ENCODE peak calls at places on chromosomes 6 and 20, in four cellular contexts. One of them, this sample, is unnamed.

GRCh38 chr20:32160341-32160740 is 47.2 kb downstream of the PLAGL2 start:
- DNase-seq in stimulated activated naive B cell treated with anti-CD40 and anti-IgM and Interleukin-4, amounts not matched to agents 10 μg/mL and 1 μg/mL and 100 μg/mL, for 72 hours: no peak
- DNase-seq in activated naive CD4-positive, alpha-beta T cell: no peak
- DNase-seq in natural killer cell treated with Interleukin-12 subunit alpha and Interleukin-12 subunit beta and Interleukin-15 and Interleukin-18, amount 100 ng/mL, for 72 hours: no peak
- DNase-seq in this sample: no peak

GRCh38 chr20:56363491-56363890 is 4.7 kb downstream of the FAM210B start:
- DNase-seq in stimulated activated naive B cell treated with anti-CD40 and anti-IgM and Interleukin-4, amounts not matched to agents 10 μg/mL and 1 μg/mL and 100 μg/mL, for 72 hours: no peak
- DNase-seq in activated naive CD4-positive, alpha-beta T cell: no peak
- DNase-seq in natural killer cell treated with Interleukin-12 subunit alpha and Interleukin-12 subunit beta and Interleukin-15 and Interleukin-18, amount 100 ng/mL, for 72 hours: no peak
- DNase-seq in this sample: no peak

GRCh38 chr6:74137910-74138309 is 441.9 kb downstream of the CD109 start:
- DNase-seq in stimulated activated naive B cell treated with anti-CD40 and anti-IgM and Interleukin-4, amounts not matched to agents 10 μg/mL and 1 μg/mL and 100 μg/mL, for 72 hours: no peak
- DNase-seq in activated naive CD4-positive, alpha-beta T cell: no peak
- DNase-seq in natural killer cell treated with Interleukin-12 subunit alpha and Interleukin-12 subunit beta and Interleukin-15 and Interleukin-18, amount 100 ng/mL, for 72 hours: no peak
- DNase-seq in this sample: peak; percentile 87

GRCh38 chr6:83430606-83431544 is at the start of gene ME1:
- DNase-seq in stimulated activated naive B cell treated with anti-CD40 and anti-IgM and Interleukin-4, amounts not matched to agents 10 μg/mL and 1 μg/mL and 100 μg/mL, for 72 hours: peak; percentile 1
- DNase-seq in activated naive CD4-positive, alpha-beta T cell: no peak
- DNase-seq in natural killer cell treated with Interleukin-12 subunit alpha and Interleukin-12 subunit beta and Interleukin-15 and Interleukin-18, amount 100 ng/mL, for 72 hours: peak; percentile 93
- DNase-seq in this sample: peak; percentile 77

GRCh38 chr6:111803384-111803783 is 69.9 kb downstream of the FYN start:
- DNase-seq in stimulated activated naive B cell treated with anti-CD40 and anti-IgM and Interleukin-4, amounts not matched to agents 10 μg/mL and 1 μg/mL and 100 μg/mL, for 72 hours: no peak
- DNase-seq in activated naive CD4-positive, alpha-beta T cell: no peak
- DNase-seq in natural killer cell treated with Interleukin-12 subunit alpha and Interleukin-12 subunit beta and Interleukin-15 and Interleukin-18, amount 100 ng/mL, for 72 hours: no peak
- DNase-seq in this sample: no peak

GRCh38 chr6:104887350-104887749 is 27.6 kb upstream of the HACE1 start:
- DNase-seq in stimulated activated naive B cell treated with anti-CD40 and anti-IgM and Interleukin-4, amounts not matched to agents 10 μg/mL and 1 μg/mL and 100 μg/mL, for 72 hours: no peak
- DNase-seq in activated naive CD4-positive, alpha-beta T cell: no peak
- DNase-seq in natural killer cell treated with Interleukin-12 subunit alpha and Interleukin-12 subunit beta and Interleukin-15 and Interleukin-18, amount 100 ng/mL, for 72 hours: no peak
- DNase-seq in this sample: peak; percentile 42

GRCh38 chr6:78101387-78101786 is 448.5 kb downstream of the MEI4 start:
- DNase-seq in stimulated activated naive B cell treated with anti-CD40 and anti-IgM and Interleukin-4, amounts not matched to agents 10 μg/mL and 1 μg/mL and 100 μg/mL, for 72 hours: no peak
- DNase-seq in activated naive CD4-positive, alpha-beta T cell: no peak
- DNase-seq in natural killer cell treated with Interleukin-12 subunit alpha and Interleukin-12 subunit beta and Interleukin-15 and Interleukin-18, amount 100 ng/mL, for 72 hours: no peak
- DNase-seq in this sample: no peak

GRCh38 chr20:7924692-7925091 is 15.6 kb downstream of the HAO1 start:
- DNase-seq in stimulated activated naive B cell treated with anti-CD40 and anti-IgM and Interleukin-4, amounts not matched to agents 10 μg/mL and 1 μg/mL and 100 μg/mL, for 72 hours: no peak
- DNase-seq in activated naive CD4-positive, alpha-beta T cell: no peak
- DNase-seq in natural killer cell treated with Interleukin-12 subunit alpha and Interleukin-12 subunit beta and Interleukin-15 and Interleukin-18, amount 100 ng/mL, for 72 hours: no peak
- DNase-seq in this sample: peak; percentile 90

GRCh38 chr6:26394289-26394688 is 7.8 kb upstream of the BTN3A1 start:
- DNase-seq in stimulated activated naive B cell treated with anti-CD40 and anti-IgM and Interleukin-4, amounts not matched to agents 10 μg/mL and 1 μg/mL and 100 μg/mL, for 72 hours: no peak
- DNase-seq in activated naive CD4-positive, alpha-beta T cell: no peak
- DNase-seq in natural killer cell treated with Interleukin-12 subunit alpha and Interleukin-12 subunit beta and Interleukin-15 and Interleukin-18, amount 100 ng/mL, for 72 hours: no peak
- DNase-seq in this sample: peak; percentile 84

GRCh38 chr6:134449781-134450180 is 131.9 kb upstream of the SGK1 start:
- DNase-seq in stimulated activated naive B cell treated with anti-CD40 and anti-IgM and Interleukin-4, amounts not matched to agents 10 μg/mL and 1 μg/mL and 100 μg/mL, for 72 hours: no peak
- DNase-seq in activated naive CD4-positive, alpha-beta T cell: no peak
- DNase-seq in natural killer cell treated with Interleukin-12 subunit alpha and Interleukin-12 subunit beta and Interleukin-15 and Interleukin-18, amount 100 ng/mL, for 72 hours: no peak
- DNase-seq in this sample: no peak

GRCh38 chr6:156599977-156600647 is 177.1 kb upstream of the ARID1B start:
- DNase-seq in stimulated activated naive B cell treated with anti-CD40 and anti-IgM and Interleukin-4, amounts not matched to agents 10 μg/mL and 1 μg/mL and 100 μg/mL, for 72 hours: no peak
- DNase-seq in activated naive CD4-positive, alpha-beta T cell: no peak
- DNase-seq in natural killer cell treated with Interleukin-12 subunit alpha and Interleukin-12 subunit beta and Interleukin-15 and Interleukin-18, amount 100 ng/mL, for 72 hours: no peak
- DNase-seq in this sample: no peak

GRCh38 chr20:13586133-13586532 is 52.6 kb downstream of the TASP1 start:
- DNase-seq in stimulated activated naive B cell treated with anti-CD40 and anti-IgM and Interleukin-4, amounts not matched to agents 10 μg/mL and 1 μg/mL and 100 μg/mL, for 72 hours: no peak
- DNase-seq in activated naive CD4-positive, alpha-beta T cell: no peak
- DNase-seq in natural killer cell treated with Interleukin-12 subunit alpha and Interleukin-12 subunit beta and Interleukin-15 and Interleukin-18, amount 100 ng/mL, for 72 hours: no peak
- DNase-seq in this sample: no peak

GRCh38 chr20:63863798-63864544 is 1.1 kb upstream of the TPD52L2 start:
- DNase-seq in stimulated activated naive B cell treated with anti-CD40 and anti-IgM and Interleukin-4, amounts not matched to agents 10 μg/mL and 1 μg/mL and 100 μg/mL, for 72 hours: peak; percentile 88
- DNase-seq in activated naive CD4-positive, alpha-beta T cell: peak; percentile 64
- DNase-seq in natural killer cell treated with Interleukin-12 subunit alpha and Interleukin-12 subunit beta and Interleukin-15 and Interleukin-18, amount 100 ng/mL, for 72 hours: peak; percentile 90
- DNase-seq in this sample: peak; percentile 85

GRCh38 chr6:128932061-128932460 is 49.1 kb downstream of the LAMA2 start:
- DNase-seq in stimulated activated naive B cell treated with anti-CD40 and anti-IgM and Interleukin-4, amounts not matched to agents 10 μg/mL and 1 μg/mL and 100 μg/mL, for 72 hours: no peak
- DNase-seq in activated naive CD4-positive, alpha-beta T cell: no peak
- DNase-seq in natural killer cell treated with Interleukin-12 subunit alpha and Interleukin-12 subunit beta and Interleukin-15 and Interleukin-18, amount 100 ng/mL, for 72 hours: no peak
- DNase-seq in this sample: peak; percentile 59

GRCh38 chr6:96626749-96627353 is 63.9 kb downstream of the FHL5 start:
- DNase-seq in stimulated activated naive B cell treated with anti-CD40 and anti-IgM and Interleukin-4, amounts not matched to agents 10 μg/mL and 1 μg/mL and 100 μg/mL, for 72 hours: no peak
- DNase-seq in activated naive CD4-positive, alpha-beta T cell: no peak
- DNase-seq in natural killer cell treated with Interleukin-12 subunit alpha and Interleukin-12 subunit beta and Interleukin-15 and Interleukin-18, amount 100 ng/mL, for 72 hours: no peak
- DNase-seq in this sample: peak; percentile 77

GRCh38 chr6:50826803-50827202 is 8.1 kb downstream of the TFAP2B start:
- DNase-seq in stimulated activated naive B cell treated with anti-CD40 and anti-IgM and Interleukin-4, amounts not matched to agents 10 μg/mL and 1 μg/mL and 100 μg/mL, for 72 hours: no peak
- DNase-seq in activated naive CD4-positive, alpha-beta T cell: no peak
- DNase-seq in natural killer cell treated with Interleukin-12 subunit alpha and Interleukin-12 subunit beta and Interleukin-15 and Interleukin-18, amount 100 ng/mL, for 72 hours: no peak
- DNase-seq in this sample: no peak

GRCh38 chr6:30556714-30556963 is 350 bp upstream of the GNL1 start:
- DNase-seq in stimulated activated naive B cell treated with anti-CD40 and anti-IgM and Interleukin-4, amounts not matched to agents 10 μg/mL and 1 μg/mL and 100 μg/mL, for 72 hours: peak; percentile 89
- DNase-seq in activated naive CD4-positive, alpha-beta T cell: peak; percentile 76
- DNase-seq in natural killer cell treated with Interleukin-12 subunit alpha and Interleukin-12 subunit beta and Interleukin-15 and Interleukin-18, amount 100 ng/mL, for 72 hours: no peak
- DNase-seq in this sample: no peak

GRCh38 chr6:158649289-158650143 is at the start of gene SYTL3:
- DNase-seq in stimulated activated naive B cell treated with anti-CD40 and anti-IgM and Interleukin-4, amounts not matched to agents 10 μg/mL and 1 μg/mL and 100 μg/mL, for 72 hours: peak; percentile 88
- DNase-seq in activated naive CD4-positive, alpha-beta T cell: peak; percentile 41
- DNase-seq in natural killer cell treated with Interleukin-12 subunit alpha and Interleukin-12 subunit beta and Interleukin-15 and Interleukin-18, amount 100 ng/mL, for 72 hours: peak; percentile 95
- DNase-seq in this sample: peak; percentile 72

GRCh38 chr6:93749191-93749590 is 329.8 kb upstream of the EPHA7 start:
- DNase-seq in stimulated activated naive B cell treated with anti-CD40 and anti-IgM and Interleukin-4, amounts not matched to agents 10 μg/mL and 1 μg/mL and 100 μg/mL, for 72 hours: no peak
- DNase-seq in activated naive CD4-positive, alpha-beta T cell: no peak
- DNase-seq in natural killer cell treated with Interleukin-12 subunit alpha and Interleukin-12 subunit beta and Interleukin-15 and Interleukin-18, amount 100 ng/mL, for 72 hours: no peak
- DNase-seq in this sample: peak; percentile 47

GRCh38 chr6:30483677-30484279 is 5.5 kb upstream of the HLA-E start:
- DNase-seq in stimulated activated naive B cell treated with anti-CD40 and anti-IgM and Interleukin-4, amounts not matched to agents 10 μg/mL and 1 μg/mL and 100 μg/mL, for 72 hours: no peak
- DNase-seq in activated naive CD4-positive, alpha-beta T cell: no peak
- DNase-seq in natural killer cell treated with Interleukin-12 subunit alpha and Interleukin-12 subunit beta and Interleukin-15 and Interleukin-18, amount 100 ng/mL, for 72 hours: no peak
- DNase-seq in this sample: peak; percentile 87

GRCh38 chr6:11429577-11429976 is 108.0 kb upstream of the TMEM170B start:
- DNase-seq in stimulated activated naive B cell treated with anti-CD40 and anti-IgM and Interleukin-4, amounts not matched to agents 10 μg/mL and 1 μg/mL and 100 μg/mL, for 72 hours: no peak
- DNase-seq in activated naive CD4-positive, alpha-beta T cell: no peak
- DNase-seq in natural killer cell treated with Interleukin-12 subunit alpha and Interleukin-12 subunit beta and Interleukin-15 and Interleukin-18, amount 100 ng/mL, for 72 hours: no peak
- DNase-seq in this sample: peak; percentile 88

GRCh38 chr6:159110013-159110412 is 59.2 kb upstream of the FNDC1 start:
- DNase-seq in stimulated activated naive B cell treated with anti-CD40 and anti-IgM and Interleukin-4, amounts not matched to agents 10 μg/mL and 1 μg/mL and 100 μg/mL, for 72 hours: no peak
- DNase-seq in activated naive CD4-positive, alpha-beta T cell: no peak
- DNase-seq in natural killer cell treated with Interleukin-12 subunit alpha and Interleukin-12 subunit beta and Interleukin-15 and Interleukin-18, amount 100 ng/mL, for 72 hours: peak; percentile 22
- DNase-seq in this sample: peak; percentile 85

GRCh38 chr6:160030103-160030502 is 61.2 kb downstream of the IGF2R start:
- DNase-seq in stimulated activated naive B cell treated with anti-CD40 and anti-IgM and Interleukin-4, amounts not matched to agents 10 μg/mL and 1 μg/mL and 100 μg/mL, for 72 hours: no peak
- DNase-seq in activated naive CD4-positive, alpha-beta T cell: no peak
- DNase-seq in natural killer cell treated with Interleukin-12 subunit alpha and Interleukin-12 subunit beta and Interleukin-15 and Interleukin-18, amount 100 ng/mL, for 72 hours: no peak
- DNase-seq in this sample: peak; percentile 97

GRCh38 chr6:32847004-32847403 is 3.2 kb upstream of the PSMB8 start:
- DNase-seq in stimulated activated naive B cell treated with anti-CD40 and anti-IgM and Interleukin-4, amounts not matched to agents 10 μg/mL and 1 μg/mL and 100 μg/mL, for 72 hours: no peak
- DNase-seq in activated naive CD4-positive, alpha-beta T cell: no peak
- DNase-seq in natural killer cell treated with Interleukin-12 subunit alpha and Interleukin-12 subunit beta and Interleukin-15 and Interleukin-18, amount 100 ng/mL, for 72 hours: no peak
- DNase-seq in this sample: no peak